ENCODE peak calls at places on chromosomes 5 and 9, in four cellular contexts. S is dorsolateral prefrontal cortex, B is neural progenitor cell, N is left lung. J is an unnamed sample. For H3K27me3, the result is how much of the 10 kb centered on the place peaks cover.

GRCh38 chr5:142830241-142831018 is 60.3 kb downstream of the ARHGAP26 start:
- DNase-seq in N (no peak), S (no peak), B (no peak), J (no peak)

GRCh38 chr5:33762859-33763258 is 128.9 kb downstream of the ADAMTS12 start:
- DNase-seq in N (no peak), S (no peak), B (no peak), J (no peak)

GRCh38 chr5:79499640-79500273 is 14.2 kb downstream of the HOMER1 start:
- DNase-seq in S (no peak), N (no peak), B (no peak), J (no peak)

GRCh38 chr5:55356896-55357295 is 49.1 kb downstream of the MTREX start:
- DNase-seq in N (no peak), S (no peak), B (no peak), J (no peak)

GRCh38 chr9:93911136-93911745 is 43.9 kb downstream of the BARX1 start:
- DNase-seq in B (no peak), N (no peak), S (no peak), J (no peak)

GRCh38 chr5:40198736-40199135 is 481.0 kb upstream of the PTGER4 start:
- DNase-seq in S (no peak), B (no peak), N (no peak), J (no peak)

GRCh38 chr5:96094904-96095303 is 133.3 kb upstream of the ELL2 start:
- DNase-seq in S (no peak), N (no peak), B (no peak), J (no peak)

GRCh38 chr5:127404190-127404589 is 113.2 kb upstream of the PRRC1 start:
- DNase-seq in S (no peak), N (no peak), B (no peak), J (no peak)

GRCh38 chr5:113020461-113021273 is 44.1 kb downstream of the DCP2 start:
- DNase-seq in N (no peak), B (no peak), S (no peak), J (no peak)

GRCh38 chr5:76493190-76493837 is 90.2 kb downstream of the IQGAP2 start:
- DNase-seq in B (no peak), N (no peak), S (no peak), J (no peak)

GRCh38 chr9:5621327-5621726 is 7.6 kb upstream of the RIC1 start:
- DNase-seq in N (no peak), S (no peak), B (no peak), J (no peak)

GRCh38 chr9:137370865-137371520 is 52.0 kb downstream of the EXD3 start:
- DNase-seq in B (peak), S (peak), N (peak), J (no peak)

GRCh38 chr5:174734571-174735497 is 10.5 kb downstream of the MSX2 start:
- DNase-seq in N (no peak), B (peak), S (no peak), J (no peak)

GRCh38 chr5:174733836-174734235 is 9.5 kb downstream of the MSX2 start:
- DNase-seq in N (no peak), S (no peak), B (no peak), J (no peak)

GRCh38 chr5:174732040-174733020 is 7.9 kb downstream of the MSX2 start:
- DNase-seq in N (no peak), S (no peak), B (peak), J (no peak)

GRCh38 chr5:174731214-174732039 is 7.0 kb downstream of the MSX2 start:
- DNase-seq in N (no peak), B (peak), S (no peak), J (no peak)

DNA sequence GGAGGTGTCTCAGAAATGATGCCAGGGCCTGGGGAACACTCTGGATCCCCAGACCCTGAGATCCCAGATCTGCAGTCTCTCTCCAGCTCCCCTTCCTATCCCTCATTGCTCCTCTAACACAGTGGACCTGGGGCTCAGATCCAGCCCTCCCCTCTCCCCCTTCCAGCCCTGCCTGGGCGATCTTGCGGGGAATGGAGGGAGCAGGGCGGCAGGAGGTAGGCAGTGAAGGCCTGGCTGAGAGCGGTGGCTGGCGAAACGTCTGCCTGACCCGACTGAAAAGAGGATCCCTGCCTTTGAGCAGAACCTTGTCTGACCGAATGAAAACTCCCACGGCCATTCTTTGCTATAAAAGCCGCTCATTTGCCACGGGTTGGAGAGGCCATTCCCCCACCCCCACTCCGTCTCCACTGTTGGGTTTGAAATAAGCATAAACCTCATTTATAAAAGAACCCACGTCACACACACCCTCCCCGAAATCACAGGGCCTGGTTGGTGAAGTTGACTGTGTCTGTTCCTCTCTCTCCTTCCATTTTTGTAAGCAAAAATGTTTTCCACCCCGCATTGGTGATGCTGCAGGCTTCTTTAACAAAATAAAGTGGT is 8.8 kb downstream of the MSX2 start:
- DNase-seq in N (no peak), S (no peak), B (peak), J (no peak)
- H3K27me3 ChIP-seq in N (half or more), S (half or more), B (half or more), J (under half)

GRCh38 chr9:128442150-128442549 is 13.7 kb upstream of the ODF2 start:
- DNase-seq in S (no peak), B (no peak), N (no peak), J (no peak)

GRCh38 chr9:128439273-128439672 is 16.5 kb upstream of the ODF2 start:
- DNase-seq in N (no peak), S (no peak), B (no peak), J (no peak)

GRCh38 chr9:128434340-128434739 is 13.7 kb downstream of the CERCAM start:
- DNase-seq in S (no peak), B (no peak), N (no peak), J (no peak)

GRCh38 chr9:128435611-128436010 is 15.0 kb downstream of the CERCAM start:
- DNase-seq in B (no peak), S (no peak), N (no peak), J (no peak)

GRCh38 chr9:128438343-128439109 is 17.3 kb upstream of the ODF2 start:
- DNase-seq in B (peak), S (peak), N (peak), J (peak)
- TF ChIP-seq CTCF in B (peak), S (peak), N (peak), J (peak)

DNA sequence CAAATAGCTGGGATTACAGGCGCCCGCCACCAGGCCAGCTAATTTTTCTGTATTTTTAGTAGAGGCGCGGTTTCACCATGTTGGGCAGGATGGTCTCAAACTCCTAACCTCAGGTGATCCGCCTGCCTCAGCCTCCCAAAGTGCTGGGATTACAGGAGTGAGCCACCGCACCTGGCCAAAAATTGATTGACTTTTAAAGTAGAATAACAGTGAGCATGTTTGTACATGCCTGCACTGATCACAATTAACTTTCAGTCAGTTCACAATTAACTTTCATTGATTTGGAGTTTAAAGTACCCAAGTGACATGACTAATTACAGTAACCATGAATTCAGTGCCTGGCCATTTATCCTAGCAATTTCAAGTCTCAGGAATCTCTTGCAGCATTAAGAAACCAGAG is 61.3 kb downstream of the ANKH start:
- DNase-seq in N (no peak), S (no peak), B (no peak), J (no peak)
- H3K4me3 ChIP-seq in N (no peak), S (no peak), B (no peak), J (peak)

GRCh38 chr9:129649726-129650679 is 8.1 kb upstream of the ASB6 start:
- DNase-seq in S (no peak), N (no peak), B (no peak), J (no peak)
- H3K27me3 ChIP-seq in S (under half), N (under half), B (under half), J (under half)

GRCh38 chr5:22892441-22892840 is 39.3 kb upstream of the CDH12 start:
- DNase-seq in B (no peak), S (no peak), N (no peak), J (no peak)

GRCh38 chr5:22887566-22887965 is 34.4 kb upstream of the CDH12 start:
- DNase-seq in B (no peak), S (no peak), N (no peak), J (no peak)

DNA sequence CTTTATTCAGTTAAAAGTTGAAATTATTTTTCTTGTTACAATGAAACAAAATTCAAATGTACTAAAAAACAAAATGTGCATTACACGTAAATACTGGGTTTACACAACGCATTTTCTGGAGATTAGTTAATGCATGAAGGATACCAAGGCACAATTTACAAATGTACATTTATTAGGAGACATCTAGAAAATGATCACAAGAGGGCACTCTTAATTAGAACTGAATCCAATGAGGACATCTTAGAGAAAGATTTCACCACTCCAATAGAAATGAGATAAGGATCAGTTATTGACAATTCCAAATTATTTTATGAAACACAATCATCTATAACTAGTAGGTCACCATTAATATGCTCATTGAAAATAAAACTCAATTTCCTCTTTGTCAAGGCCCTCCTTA is 36.6 kb upstream of the CDH12 start:
- DNase-seq in S (no peak), N (no peak), B (no peak), J (no peak)
- TF ChIP-seq CTCF in S (peak), N (no peak), B (peak), J (no peak)